ENCODE peak calls at places on chromosomes 1 and 21, in eight cellular contexts. A is K562, G is Panc1, W is upper lobe of left lung, J is HCT116, Y is HepG2, M is GM12878, T is GM23338. V is an unnamed sample.
A peak's percentile ranks its signal among the peaks of the same experiment; 100 is the strongest.

GRCh38 chr21:45329261-45330074 is 41.8 kb upstream of the POFUT2 start:
- ATAC-seq in W (peak; percentile 44), M (no peak), Y (peak; percentile 42), T (no peak), J (peak; percentile 64), G (peak; percentile 44), A (no peak), V (peak; percentile 27)

GRCh38 chr1:41888756-41889155 is 30.0 kb downstream of the HIVEP3 start:
- ATAC-seq in A (no peak), J (no peak), W (no peak), M (no peak), Y (no peak), T (no peak), G (no peak), V (no peak)

GRCh38 chr1:211739671-211740411 is 64.4 kb upstream of the NEK2 start:
- ATAC-seq in G (no peak), W (no peak), J (no peak), M (peak; percentile 79), A (no peak), T (no peak), Y (no peak), V (no peak)

GRCh38 chr1:154225370-154225769 is 4.6 kb downstream of the UBAP2L start:
- ATAC-seq in J (no peak), G (no peak), T (no peak), M (no peak), W (no peak), Y (no peak), A (no peak), V (no peak)

GRCh38 chr1:168609133-168609715 is 32.8 kb downstream of the XCL1 start:
- ATAC-seq in W (no peak), M (no peak), J (no peak), T (peak; percentile 88), Y (no peak), G (peak; percentile 48), A (peak; percentile 68), V (peak; percentile 26)

GRCh38 chr1:51920130-51920529 is 41.6 kb upstream of the NRDC start:
- ATAC-seq in J (no peak), T (no peak), M (no peak), W (no peak), A (no peak), G (no peak), Y (no peak), V (no peak)

GRCh38 chr1:201198598-201198997 is 8.0 kb downstream of the IGFN1 start:
- ATAC-seq in M (no peak), J (no peak), A (peak; percentile 58), W (no peak), G (no peak), T (no peak), Y (no peak), V (no peak)

GRCh38 chr1:28811766-28812668 is at the start of gene OPRD1:
- ATAC-seq in Y (no peak), A (peak; percentile 13), T (peak; percentile 67), G (peak; percentile 52), J (no peak), M (no peak), W (no peak), V (no peak)

GRCh38 chr1:54409156-54410142 is 3.3 kb upstream of the SSBP3 start:
- ATAC-seq in T (no peak), G (no peak), J (no peak), A (peak; percentile 9), W (no peak), Y (no peak), M (peak; percentile 57), V (no peak)

GRCh38 chr1:20936621-20937020 is 149.5 kb upstream of the HP1BP3 start:
- ATAC-seq in Y (no peak), A (no peak), G (no peak), M (no peak), W (no peak), J (no peak), T (no peak), V (no peak)

DNA sequence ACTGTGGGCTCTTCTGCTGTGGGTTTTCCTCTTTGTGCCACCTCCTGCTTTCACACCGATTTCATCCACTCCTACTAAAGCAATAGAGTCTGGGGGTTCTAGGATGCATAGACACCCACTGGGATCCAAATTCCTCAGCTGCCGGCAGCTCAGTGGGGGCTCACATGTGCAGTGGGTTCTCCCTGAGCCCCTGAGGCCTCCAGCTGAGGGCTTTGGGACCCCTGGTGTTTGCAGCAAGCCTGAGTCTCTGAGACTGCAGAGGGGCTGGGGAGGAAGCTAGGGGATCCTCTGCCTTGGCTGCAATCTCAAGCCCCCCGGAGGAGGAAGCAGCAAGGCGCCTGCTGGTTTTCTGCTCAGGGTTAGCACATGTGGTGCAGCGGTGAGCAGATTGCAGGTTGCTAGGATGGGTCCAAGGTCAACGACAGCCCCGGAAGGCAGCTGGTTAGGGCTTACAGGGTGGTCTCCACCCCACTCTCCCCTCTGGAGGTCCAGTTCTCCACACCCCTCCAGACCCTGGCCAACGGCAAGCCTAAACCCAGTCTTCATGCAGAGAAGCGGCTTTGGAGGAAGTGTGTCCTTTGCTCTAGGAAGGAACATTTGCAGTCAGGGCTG is 269.3 kb upstream of the VAMP3 start:
- ATAC-seq in G (no peak), A (no peak), Y (no peak), M (no peak), W (no peak), J (no peak), T (peak; percentile 45), V (no peak)
- H3K27ac ChIP-seq in G (no peak overlapping the region), A (no peak overlapping the region), Y (no peak overlapping the region), M (no peak overlapping the region), W (no peak overlapping the region), J (no peak overlapping the region), T (no peak overlapping the region), V (no peak overlapping the region)

GRCh38 chr1:26274801-26275425 is 5.0 kb upstream of the SH3BGRL3 start:
- ATAC-seq in M (no peak), J (no peak), Y (no peak), T (no peak), G (no peak), W (no peak), A (no peak), V (no peak)

GRCh38 chr1:26275580-26276431 is 4.1 kb upstream of the SH3BGRL3 start:
- ATAC-seq in W (peak; percentile 87), J (peak; percentile 56), G (peak; percentile 26), A (peak; percentile 68), Y (peak; percentile 29), M (peak; percentile 64), T (peak; percentile 53), V (peak; percentile 70)

GRCh38 chr1:26277719-26278118 is 2.2 kb upstream of the SH3BGRL3 start:
- ATAC-seq in M (no peak), Y (no peak), J (no peak), T (no peak), G (no peak), W (no peak), A (no peak), V (no peak)

GRCh38 chr1:26277261-26277661 is 2.6 kb upstream of the SH3BGRL3 start:
- ATAC-seq in J (no peak), T (no peak), G (no peak), W (no peak), M (no peak), Y (no peak), A (no peak), V (no peak)

GRCh38 chr1:26276432-26276838 is 3.5 kb upstream of the SH3BGRL3 start:
- ATAC-seq in W (no peak), J (no peak), T (no peak), Y (no peak), M (no peak), G (no peak), A (peak; percentile 3), V (no peak)
- TF ChIP-seq POLR2AphosphoS5 in W (no peak), J (no peak), T (no peak), Y (no peak), M (no peak), G (no peak), A (no peak), V (no peak)

DNA sequence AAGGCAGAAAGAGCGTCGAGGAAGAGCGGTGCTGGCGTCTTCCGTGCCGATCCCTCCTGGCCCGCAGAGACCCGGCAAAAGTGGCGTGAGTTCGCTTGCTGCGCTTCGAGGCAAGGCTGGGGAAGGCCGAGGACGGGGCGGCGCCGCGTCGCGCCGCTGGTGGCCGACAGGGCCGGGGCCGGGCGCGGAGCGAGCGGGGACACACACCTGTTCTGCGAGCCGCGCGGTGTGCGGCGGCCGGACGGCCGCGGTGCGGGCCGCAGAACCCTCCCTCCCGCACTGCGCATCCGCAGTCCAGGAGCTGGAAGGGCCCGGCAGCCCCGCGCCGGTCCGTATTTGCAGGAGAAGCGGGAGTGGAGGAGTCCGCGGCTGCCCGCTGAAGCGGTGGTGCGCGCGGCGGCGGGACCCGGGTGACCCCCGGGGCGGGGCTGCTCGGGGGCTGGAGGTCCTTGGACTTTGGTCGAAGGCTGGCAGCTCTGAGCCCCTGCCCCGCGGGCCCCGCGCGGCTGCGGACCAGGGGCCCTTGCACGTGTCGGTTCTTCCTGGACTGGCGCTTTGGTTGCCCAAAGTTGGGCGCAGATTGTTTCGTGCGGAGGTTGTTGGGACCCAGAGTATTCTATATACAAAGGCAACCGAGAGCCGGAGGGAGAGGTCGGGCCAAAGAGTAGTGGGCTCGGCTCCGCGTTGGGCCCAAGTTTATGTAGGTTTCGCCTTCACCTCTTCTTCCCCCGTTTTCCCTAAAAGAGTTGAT is 2.5 kb downstream of the RNF220 start:
- ATAC-seq in W (no peak), T (peak; percentile 15), J (no peak), G (no peak), A (no peak), M (no peak), Y (no peak), V (no peak)
- H3K4me3 ChIP-seq in W (peak overlapping the region; percentile 52), T (peak overlapping the region; percentile 98), J (no peak overlapping the region), G (no peak overlapping the region), A (no peak overlapping the region), M (no peak overlapping the region), Y (peak overlapping the region; percentile 86), V (no peak overlapping the region)

GRCh38 chr1:108665047-108665446 is 4.2 kb upstream of the HENMT1 start:
- ATAC-seq in Y (no peak), J (no peak), A (no peak), M (no peak), T (no peak), G (no peak), W (no peak), V (no peak)
- H3K27ac ChIP-seq in Y (no peak overlapping the region), J (no peak overlapping the region), A (no peak overlapping the region), M (no peak overlapping the region), T (no peak overlapping the region), G (no peak overlapping the region), W (no peak overlapping the region), V (no peak overlapping the region)

V was measured in gastroesophageal sphincter.